ENCODE peak calls at places on chromosomes 2 and 18, in ten cellular contexts. D is tibial nerve; L is colonic mucosa; F is endothelial cell of umbilical vein; A is A549; I is CD8-positive, alpha-beta memory T cell; C is HepG2; Q is IMR-90; W is ascending aorta; J is GM23248. U is an unnamed sample. For H3K4me1, the result is how much of the 10 kb centered on the place peaks cover.

GRCh38 chr2:100707016-100707947 is 112.7 kb upstream of the NPAS2 start:
- DNase-seq in F (no peak), L (no peak), A (no peak), C (no peak), I (no peak), Q (no peak), J (no peak), D (no peak), W (no peak), U (no peak)

GRCh38 chr2:72793798-72794447 is 31.9 kb downstream of the EXOC6B start:
- DNase-seq in A (no peak), C (no peak), D (no peak), J (peak), I (no peak), W (no peak), F (peak), L (no peak), Q (peak), U (no peak)

GRCh38 chr2:222655406-222655747 is 515 bp downstream of the FARSB start:
- DNase-seq in L (no peak), F (no peak), J (peak), A (no peak), D (no peak), I (no peak), C (no peak), W (no peak), Q (peak), U (no peak)

GRCh38 chr2:157173740-157174184 is 83.7 kb upstream of the GALNT5 start:
- DNase-seq in W (peak), F (peak), L (no peak), C (no peak), I (no peak), A (peak), Q (peak), D (peak), J (peak), U (no peak)

GRCh38 chr2:234241656-234242445 is 191.3 kb downstream of the SPP2 start:
- DNase-seq in Q (peak), F (peak), I (no peak), D (no peak), L (no peak), J (peak), C (no peak), W (no peak), A (peak), U (no peak)

GRCh38 chr18:62937065-62937464 is 221.7 kb downstream of the PHLPP1 start:
- DNase-seq in Q (peak), W (no peak), D (no peak), J (peak), F (no peak), A (no peak), I (no peak), C (no peak), L (no peak), U (no peak)

GRCh38 chr2:25829828-25830227 is 48.5 kb downstream of the ASXL2 start:
- DNase-seq in J (no peak), A (no peak), F (no peak), W (no peak), D (no peak), Q (no peak), L (no peak), C (peak), I (no peak), U (no peak)

GRCh38 chr2:119119999-119120710 is 38.4 kb downstream of the C1QL2 start:
- DNase-seq in L (no peak), C (no peak), A (no peak), I (no peak), J (no peak), Q (no peak), D (no peak), W (no peak), F (no peak), U (no peak)

GRCh38 chr2:134140251-134140661 is 113.6 kb upstream of the MGAT5 start:
- DNase-seq in C (no peak), A (no peak), L (peak), I (no peak), Q (no peak), W (no peak), J (no peak), F (no peak), D (no peak), U (no peak)

GRCh38 chr2:165630276-165630675 is 160.8 kb downstream of the CSRNP3 start:
- DNase-seq in W (no peak), C (no peak), F (no peak), L (no peak), D (no peak), Q (no peak), J (no peak), A (no peak), I (no peak), U (no peak)
- H3K4me1 ChIP-seq in W (under half), C (under half), F (under half), L (under half), D (under half), Q (under half), J (under half), A (under half), I (under half), U (under half)

GRCh38 chr2:9954136-9954535 is 2.6 kb downstream of the GRHL1 start:
- DNase-seq in Q (no peak), J (no peak), I (no peak), C (no peak), D (no peak), W (no peak), A (no peak), L (no peak), F (no peak), U (no peak)
- H3K27ac ChIP-seq in Q (no peak), J (no peak), I (no peak), C (no peak), D (no peak), W (no peak), A (no peak), L (no peak), F (no peak), U (no peak)

GRCh38 chr18:7723558-7723957 is 156.4 kb downstream of the PTPRM start:
- DNase-seq in Q (no peak), I (no peak), W (no peak), D (no peak), C (no peak), F (no peak), L (no peak), J (no peak), A (no peak), U (no peak)

GRCh38 chr18:7722955-7723354 is 155.8 kb downstream of the PTPRM start:
- DNase-seq in F (no peak), W (no peak), J (no peak), C (no peak), I (no peak), D (no peak), Q (no peak), A (no peak), L (no peak), U (no peak)

GRCh38 chr18:7725473-7725872 is 158.4 kb downstream of the PTPRM start:
- DNase-seq in F (no peak), L (no peak), I (no peak), Q (no peak), C (no peak), A (no peak), W (no peak), D (no peak), J (no peak), U (no peak)

GRCh38 chr18:7720395-7720794 is 153.3 kb downstream of the PTPRM start:
- DNase-seq in A (no peak), L (no peak), Q (no peak), C (no peak), F (no peak), J (no peak), D (no peak), W (no peak), I (no peak), U (no peak)

GRCh38 chr18:7721532-7721931 is 154.4 kb downstream of the PTPRM start:
- DNase-seq in C (no peak), L (no peak), I (no peak), Q (no peak), W (no peak), A (no peak), F (no peak), D (no peak), J (no peak), U (no peak)
- H3K4me1 ChIP-seq in C (under half), L (under half), I (under half), Q (under half), W (under half), A (under half), F (under half), D (under half), J (under half), U (under half)

GRCh38 chr2:218216336-218216673 is 684 bp upstream of the ARPC2 start:
- DNase-seq in J (no peak), I (no peak), Q (no peak), D (no peak), F (no peak), W (no peak), C (no peak), L (no peak), A (no peak), U (no peak)
- H3K27ac ChIP-seq in J (peak), I (peak), Q (peak), D (peak), F (peak), W (peak), C (peak), L (peak), A (peak), U (peak)

GRCh38 chr2:75553961-75554539 is 6.7 kb downstream of the EVA1A start:
- DNase-seq in J (no peak), W (no peak), L (no peak), A (no peak), Q (no peak), D (no peak), C (no peak), I (no peak), F (no peak), U (no peak)
- H3K4me1 ChIP-seq in J (under half), W (under half), L (under half), A (under half), Q (under half), D (under half), C (half or more), I (under half), F (under half), U (under half)

DNA sequence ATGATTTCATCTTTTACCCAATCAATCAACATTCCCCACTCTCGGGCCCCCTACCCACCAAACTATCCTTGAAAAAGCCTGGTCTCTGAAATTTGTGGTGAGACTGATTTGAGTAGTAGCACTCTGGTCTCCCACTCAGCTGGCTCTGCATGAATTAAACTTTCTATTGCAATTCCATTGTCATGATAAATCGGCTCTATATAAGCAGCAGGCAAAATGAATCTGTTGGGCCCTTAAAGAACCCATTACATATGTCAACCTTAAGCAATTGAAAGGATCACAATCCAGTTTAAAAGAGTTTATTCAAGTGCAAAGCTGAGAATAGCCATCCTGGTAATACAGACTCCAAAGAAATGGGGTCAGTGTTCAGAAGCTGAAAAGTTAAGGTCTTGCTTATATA is 68.2 kb downstream of the NEURL3 start:
- DNase-seq in I (no peak), C (no peak), J (no peak), F (no peak), W (no peak), D (no peak), L (no peak), A (no peak), Q (no peak), U (no peak)
- H3K27ac ChIP-seq in I (no peak), C (no peak), J (no peak), F (no peak), W (no peak), D (no peak), L (no peak), A (no peak), Q (no peak), U (no peak)

DNA sequence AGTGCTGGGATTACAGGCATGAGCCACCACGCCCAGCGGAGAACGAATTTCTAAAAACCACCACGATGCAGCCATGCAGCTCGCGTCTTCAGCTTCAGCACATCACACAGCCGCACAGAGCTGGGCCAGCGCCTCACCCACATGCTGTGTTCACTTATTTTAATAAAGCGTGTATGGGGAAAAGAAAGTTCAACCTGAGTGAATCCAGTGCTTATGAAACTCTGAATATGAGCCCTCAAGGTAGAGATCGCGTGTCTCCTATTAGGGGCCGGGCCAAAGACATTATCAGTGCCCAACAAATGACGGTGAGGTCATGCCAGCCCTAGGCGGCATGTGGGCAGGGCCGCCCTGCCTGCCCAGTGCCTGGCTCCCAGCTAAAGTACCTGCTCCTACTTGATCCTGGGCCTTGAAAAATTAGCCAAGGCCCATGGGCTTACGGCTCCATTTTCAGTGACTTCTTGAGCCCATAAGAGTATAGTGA is 44.3 kb downstream of the SPRED2 start:
- DNase-seq in A (no peak), C (no peak), J (no peak), I (no peak), L (no peak), F (no peak), D (no peak), Q (no peak), W (no peak), U (no peak)
- H3K4me1 ChIP-seq in A (under half), C (half or more), J (under half), I (under half), L (under half), F (under half), D (under half), Q (under half), W (under half), U (under half)

GRCh38 chr2:70994055-70994444 is 623 bp downstream of the TEX261 start:
- DNase-seq in W (no peak), Q (peak), C (no peak), L (no peak), A (no peak), F (no peak), I (no peak), J (peak), D (no peak), U (no peak)

GRCh38 chr2:70992945-70993688 is 1.6 kb downstream of the TEX261 start:
- DNase-seq in C (no peak), J (peak), A (no peak), D (no peak), W (peak), Q (no peak), L (no peak), F (no peak), I (no peak), U (no peak)

GRCh38 chr2:70995227-70995729 is 605 bp upstream of the TEX261 start:
- DNase-seq in I (peak), L (peak), J (peak), A (peak), C (peak), W (peak), D (no peak), Q (peak), F (peak), U (peak)

GRCh38 chr2:70994445-70995226 is at the start of gene TEX261:
- DNase-seq in L (peak), F (peak), A (peak), C (peak), Q (peak), W (peak), J (peak), D (peak), I (peak), U (peak)

DNA sequence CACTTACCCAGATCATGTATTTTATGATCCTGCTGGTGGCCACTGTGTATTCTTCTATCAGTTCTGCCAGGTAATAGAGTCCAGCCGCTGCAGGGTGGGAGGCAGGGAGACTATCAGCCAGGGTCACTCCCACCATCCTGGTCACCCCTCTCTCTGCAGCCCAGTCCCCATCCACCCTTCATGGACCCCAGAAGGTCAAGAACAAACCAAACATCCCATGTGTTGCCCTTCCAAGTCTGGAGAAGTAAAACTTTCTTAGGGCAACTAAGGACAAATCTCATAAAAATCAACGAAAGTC is 1.0 kb downstream of the TEX261 start:
- DNase-seq in L (no peak), D (no peak), W (peak), Q (no peak), A (no peak), F (no peak), C (no peak), J (no peak), I (no peak), U (no peak)
- H3K27ac ChIP-seq in L (no peak), D (peak), W (peak), Q (no peak), A (peak), F (no peak), C (no peak), J (no peak), I (peak), U (peak)

U was measured in effector memory CD4-positive, alpha-beta T cell.